ENCODE peak calls at places on chromosomes 5 and 9, in ten cellular contexts. J, V, Z, Y, B, S, X, D, T and U are unnamed samples.

GRCh38 chr9:128082173-128082572 is 14.1 kb downstream of the SLC25A25 start:
- DNase-seq in J (no peak), V (no peak), Z (no peak), Y (no peak), B (no peak), S (no peak), X (no peak), D (no peak), T (no peak), U (no peak)

GRCh38 chr5:139232161-139232724 is 34.1 kb upstream of the SIL1 start:
- DNase-seq in J (peak; percentile 49), V (no peak), Z (no peak), Y (no peak), B (no peak), S (no peak), X (no peak), D (no peak), T (no peak), U (no peak)

GRCh38 chr9:4077499-4078102 is 222.3 kb downstream of the GLIS3 start:
- DNase-seq in J (peak; percentile 60), V (peak; percentile 53), Z (no peak), Y (peak; percentile 85), B (peak; percentile 89), S (peak; percentile 78), X (peak; percentile 50), D (peak; percentile 61), T (peak; percentile 61), U (peak; percentile 93)

GRCh38 chr9:136133191-136133958 is 14.7 kb upstream of the TMEM250 start:
- DNase-seq in J (no peak), V (peak; percentile 80), Z (no peak), Y (no peak), B (no peak), S (no peak), X (peak; percentile 47), D (peak; percentile 74), T (no peak), U (no peak)

GRCh38 chr5:118968925-118969375 is 19.4 kb downstream of the DTWD2 start:
- DNase-seq in J (no peak), V (no peak), Z (no peak), Y (peak; percentile 57), B (no peak), S (no peak), X (no peak), D (no peak), T (no peak), U (no peak)

GRCh38 chr5:33933723-33934544 is 2.3 kb upstream of the RXFP3 start:
- DNase-seq in J (peak; percentile 89), V (no peak), Z (no peak), Y (no peak), B (peak; percentile 64), S (no peak), X (no peak), D (no peak), T (no peak), U (no peak)

GRCh38 chr5:124477002-124477546 is 269.4 kb downstream of the ZNF608 start:
- DNase-seq in J (no peak), V (no peak), Z (no peak), Y (no peak), B (no peak), S (no peak), X (no peak), D (no peak), T (no peak), U (no peak)

GRCh38 chr9:98856982-98857381 is 49.5 kb downstream of the GALNT12 start:
- DNase-seq in J (no peak), V (no peak), Z (no peak), Y (no peak), B (no peak), S (no peak), X (no peak), D (no peak), T (no peak), U (no peak)

GRCh38 chr5:91042856-91043255 is 340.3 kb downstream of the ARRDC3 start:
- DNase-seq in J (no peak), V (no peak), Z (no peak), Y (no peak), B (no peak), S (no peak), X (no peak), D (no peak), T (no peak), U (no peak)

GRCh38 chr9:122552812-122553211 is at the start of gene OR1N2:
- DNase-seq in J (no peak), V (no peak), Z (no peak), Y (no peak), B (no peak), S (no peak), X (no peak), D (no peak), T (no peak), U (no peak)

GRCh38 chr5:172445866-172446265 is 8.5 kb downstream of the SH3PXD2B start:
- DNase-seq in J (no peak), V (no peak), Z (no peak), Y (peak; percentile 44), B (no peak), S (no peak), X (no peak), D (no peak), T (no peak), U (no peak)

GRCh38 chr5:1368236-1368635 is 23.3 kb upstream of the CLPTM1L start:
- DNase-seq in J (no peak), V (no peak), Z (no peak), Y (no peak), B (no peak), S (no peak), X (no peak), D (no peak), T (no peak), U (no peak)

GRCh38 chr9:127179633-127180401 is 57.4 kb upstream of the ANGPTL2 start:
- DNase-seq in J (no peak), V (no peak), Z (no peak), Y (peak; percentile 5), B (no peak), S (no peak), X (peak; percentile 15), D (peak; percentile 30), T (peak; percentile 5), U (peak; percentile 29)

GRCh38 chr9:111937781-111938426 is 41.3 kb downstream of the UGCG start:
- DNase-seq in J (peak; percentile 85), V (no peak), Z (no peak), Y (peak; percentile 64), B (peak; percentile 89), S (peak; percentile 54), X (no peak), D (no peak), T (no peak), U (peak; percentile 39)

GRCh38 chr5:79349047-79349446 is 113.1 kb downstream of the JMY start:
- DNase-seq in J (no peak), V (no peak), Z (no peak), Y (no peak), B (no peak), S (no peak), X (no peak), D (no peak), T (no peak), U (no peak)

GRCh38 chr5:56565693-56566092 is 249.7 kb upstream of the MAP3K1 start:
- DNase-seq in J (peak; percentile 50), V (no peak), Z (no peak), Y (no peak), B (no peak), S (no peak), X (no peak), D (no peak), T (no peak), U (no peak)

DNA sequence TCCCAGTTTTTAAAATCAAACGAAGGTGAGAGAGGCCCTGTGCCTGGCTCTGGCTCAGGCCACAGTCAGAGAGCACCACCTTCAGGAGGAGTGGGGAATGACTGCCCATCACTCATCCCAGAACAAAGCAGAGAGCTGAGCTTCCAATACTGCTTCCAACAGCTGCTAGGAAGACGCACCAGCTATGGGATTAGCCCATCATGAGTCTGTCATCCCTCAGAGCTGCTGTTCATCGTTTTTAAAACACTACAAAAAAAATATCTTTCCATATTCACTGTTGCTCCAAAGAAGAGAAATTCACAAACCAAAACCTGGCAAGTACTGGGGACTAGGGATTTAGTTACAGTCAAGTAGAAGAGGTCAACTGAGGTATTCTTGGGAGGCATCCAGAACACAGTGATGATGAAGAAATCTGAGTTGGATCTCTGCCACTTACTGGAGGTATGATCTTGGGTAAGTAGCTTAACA is 102.4 kb downstream of the CDK5RAP2 start:
- DNase-seq in J (peak; percentile 9), V (peak; percentile 50), Z (peak; percentile 9), Y (peak; percentile 64), B (peak; percentile 95), S (peak; percentile 66), X (peak; percentile 57), D (peak; percentile 73), T (no peak), U (peak; percentile 71)
- TF ChIP-seq CTCF in J (peak; percentile 73), V (peak; percentile 99), Z (peak; percentile 96), Y (peak; percentile 94), B (peak; percentile 100), S (peak; percentile 70), X (peak; percentile 79), D (peak; percentile 71), T (peak; percentile 79), U (peak; percentile 92)

GRCh38 chr9:73565833-73566465 is 414.3 kb downstream of the ANXA1 start:
- DNase-seq in J (peak; percentile 21), V (peak; percentile 71), Z (peak; percentile 16), Y (no peak), B (peak; percentile 0), S (no peak), X (peak; percentile 6), D (no peak), T (no peak), U (no peak)
- TF ChIP-seq CTCF in J (peak; percentile 42), V (peak; percentile 55), Z (peak; percentile 83), Y (peak; percentile 30), B (peak; percentile 2), S (no peak), X (peak; percentile 66), D (no peak), T (no peak), U (no peak)

DNA sequence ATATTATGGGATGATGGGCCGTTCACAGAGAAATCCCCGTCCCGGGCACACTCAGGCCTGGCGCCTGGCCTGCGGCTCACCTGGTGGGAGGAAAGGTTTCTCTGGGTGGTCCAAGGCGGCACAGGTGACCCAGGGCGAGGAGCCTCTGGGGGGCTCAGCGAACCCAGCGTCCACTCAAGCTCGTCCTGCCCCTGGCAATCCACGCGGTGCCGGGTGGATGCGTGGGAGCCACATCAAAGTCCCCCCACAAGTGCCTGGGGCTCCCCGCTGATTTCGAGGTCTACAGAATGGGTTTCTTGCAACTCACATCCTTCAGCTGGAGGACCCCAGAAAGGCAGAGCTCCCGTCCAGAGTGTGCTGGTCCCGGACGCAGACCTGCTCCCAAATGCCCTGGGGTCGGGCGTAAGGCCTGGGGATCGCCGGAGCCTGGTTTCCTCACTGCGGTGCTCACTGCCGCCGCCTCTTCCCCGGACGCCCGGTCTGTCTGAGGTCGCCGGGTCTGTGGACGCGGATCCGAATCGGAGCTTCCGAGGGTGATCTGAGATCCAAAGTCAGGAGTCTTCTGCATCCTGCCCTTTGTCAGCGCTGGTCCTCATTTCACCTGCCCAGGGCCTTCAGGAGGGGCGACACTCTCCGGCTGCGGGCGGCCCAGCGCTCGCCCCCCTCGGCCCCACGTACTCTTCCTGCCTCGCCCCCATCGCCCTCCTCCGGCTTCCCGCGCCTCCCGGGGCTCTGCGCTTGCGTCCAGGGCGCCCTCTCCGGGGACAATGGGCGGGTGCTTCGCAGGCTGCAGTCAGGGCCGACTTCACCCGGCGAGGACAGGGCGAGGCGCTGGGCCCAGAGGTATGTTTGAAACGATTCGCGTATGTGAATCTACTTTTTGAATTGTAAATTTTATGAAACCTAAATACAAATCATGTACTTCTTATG is 20.0 kb upstream of the RUFY1 start:
- DNase-seq in J (peak; percentile 62), V (peak; percentile 39), Z (no peak), Y (peak; percentile 53), B (peak; percentile 40), S (peak; percentile 54), X (no peak), D (peak; percentile 67), T (peak; percentile 62), U (peak; percentile 68)
- TF ChIP-seq CTCF in J (no peak), V (peak; percentile 45), Z (peak; percentile 26), Y (no peak), B (peak; percentile 20), S (peak; percentile 14), X (no peak), D (no peak), T (no peak), U (no peak)

GRCh38 chr5:135880801-135881200 is 14.8 kb downstream of the IL9 start:
- DNase-seq in J (no peak), V (no peak), Z (no peak), Y (no peak), B (no peak), S (no peak), X (no peak), D (peak; percentile 22), T (no peak), U (no peak)
- TF ChIP-seq CTCF in J (no peak), V (no peak), Z (no peak), Y (no peak), B (no peak), S (no peak), X (no peak), D (no peak), T (no peak), U (no peak)